ENCODE peak calls at places on chromosomes 12 and 14, in eight cellular contexts. I, T, Q, F, C, K, P and H are unnamed samples.
A peak's percentile ranks its signal among the peaks of the same experiment; 100 is the strongest.

GRCh38 chr12:87960557-87960956 is 68.6 kb downstream of the C12orf50 start:
- DNase-seq in F (no peak), I (no peak), P (no peak), K (no peak), Q (no peak), T (no peak), C (no peak), H (no peak)

GRCh38 chr14:72000907-72001306 is 68.7 kb downstream of the RGS6 start:
- DNase-seq in T (no peak), F (no peak), Q (no peak), K (no peak), C (no peak), I (no peak), P (no peak), H (no peak)

GRCh38 chr12:124494751-124495129 is 72.7 kb downstream of the NCOR2 start:
- DNase-seq in T (no peak), P (no peak), K (no peak), Q (no peak), F (no peak), C (no peak), I (no peak), H (no peak)

GRCh38 chr14:76465651-76466050 is 89.7 kb downstream of the ESRRB start:
- DNase-seq in P (no peak), I (no peak), Q (no peak), F (no peak), C (no peak), K (no peak), T (no peak), H (no peak)

GRCh38 chr12:120754792-120755191 is 29.2 kb downstream of the ACADS start:
- DNase-seq in F (no peak), C (no peak), K (no peak), P (no peak), I (no peak), Q (no peak), T (no peak), H (no peak)

GRCh38 chr14:98886982-98887381 is 385.0 kb downstream of the BCL11B start:
- DNase-seq in Q (no peak), F (no peak), T (no peak), I (no peak), P (peak; percentile 62), K (no peak), C (no peak), H (no peak)

GRCh38 chr12:46217686-46218508 is 50.9 kb downstream of the SLC38A1 start:
- DNase-seq in K (no peak), C (no peak), T (no peak), P (no peak), I (peak; percentile 34), F (no peak), Q (no peak), H (no peak)

GRCh38 chr14:101854366-101854765 is 92.9 kb downstream of the PPP2R5C start:
- DNase-seq in F (no peak), K (no peak), P (peak; percentile 9), Q (peak; percentile 21), I (no peak), C (no peak), T (no peak), H (no peak)

GRCh38 chr14:100076133-100076532 is 10.9 kb downstream of the EVL start:
- DNase-seq in F (peak; percentile 41), Q (peak; percentile 19), P (peak; percentile 56), C (no peak), T (peak; percentile 27), I (no peak), K (peak; percentile 23), H (no peak)

GRCh38 chr14:50762001-50762930 is 68.7 kb downstream of the NIN start:
- DNase-seq in K (peak; percentile 79), I (no peak), T (peak; percentile 37), F (peak; percentile 87), P (no peak), Q (no peak), C (no peak), H (no peak)

GRCh38 chr12:94379479-94380113 is 80.1 kb downstream of the CEP83 start:
- DNase-seq in K (no peak), F (no peak), C (no peak), T (no peak), P (no peak), Q (no peak), I (no peak), H (no peak)

GRCh38 chr14:51463461-51463860 is 188.2 kb upstream of the FRMD6 start:
- DNase-seq in I (no peak), C (no peak), Q (no peak), F (no peak), K (no peak), P (no peak), T (no peak), H (no peak)

GRCh38 chr12:14896477-14897184 is 11.0 kb upstream of the MGP start:
- DNase-seq in K (peak; percentile 67), I (no peak), C (no peak), T (peak; percentile 98), F (no peak), P (no peak), Q (no peak), H (no peak)

GRCh38 chr14:91315844-91316267 is 71.4 kb upstream of the GPR68 start:
- DNase-seq in C (no peak), Q (no peak), F (no peak), P (no peak), T (no peak), K (no peak), I (peak; percentile 46), H (peak; percentile 78)

GRCh38 chr12:120316798-120317257 is 10.8 kb downstream of the PLA2G1B start:
- DNase-seq in P (peak; percentile 31), Q (no peak), T (no peak), K (no peak), I (no peak), F (no peak), C (no peak), H (no peak)

GRCh38 chr12:31234955-31235867 is 90.7 kb downstream of the SINHCAF start:
- DNase-seq in Q (peak; percentile 57), T (peak; percentile 20), K (peak; percentile 35), I (peak; percentile 56), F (peak; percentile 38), P (peak; percentile 20), C (no peak), H (no peak)

GRCh38 chr12:4450551-4451112 is 5.0 kb upstream of the FGF6 start:
- DNase-seq in P (peak; percentile 20), F (no peak), I (no peak), C (no peak), K (no peak), T (no peak), Q (no peak), H (no peak)

GRCh38 chr12:53506450-53506785 is 866 bp downstream of the NPFF start:
- DNase-seq in Q (no peak), K (no peak), F (no peak), T (no peak), P (no peak), C (no peak), I (no peak), H (no peak)

GRCh38 chr12:111766608-111767361 is at the start of gene ALDH2:
- DNase-seq in I (peak; percentile 83), K (peak; percentile 40), C (peak; percentile 78), T (peak; percentile 47), Q (peak; percentile 80), F (no peak), P (no peak), H (peak; percentile 60)
- TF ChIP-seq CTCF in I (peak; percentile 23), K (no peak), C (no peak), T (no peak), Q (no peak), F (peak; percentile 14), P (no peak), H (no peak)

GRCh38 chr14:20615996-20616395 is 24.8 kb upstream of the RNASE12 start:
- DNase-seq in Q (no peak), F (no peak), K (no peak), C (no peak), T (no peak), I (no peak), P (no peak), H (no peak)

GRCh38 chr14:20612403-20612802 is 21.2 kb upstream of the RNASE12 start:
- DNase-seq in T (no peak), C (no peak), Q (no peak), K (no peak), I (no peak), F (no peak), P (no peak), H (no peak)

GRCh38 chr14:20614038-20614840 is 23.1 kb upstream of the RNASE12 start:
- DNase-seq in T (peak; percentile 25), C (no peak), K (no peak), Q (peak; percentile 26), I (no peak), P (no peak), F (no peak), H (no peak)

GRCh38 chr14:20611277-20611676 is 20.1 kb upstream of the RNASE12 start:
- DNase-seq in P (no peak), Q (no peak), K (no peak), T (no peak), F (no peak), I (no peak), C (no peak), H (no peak)

DNA sequence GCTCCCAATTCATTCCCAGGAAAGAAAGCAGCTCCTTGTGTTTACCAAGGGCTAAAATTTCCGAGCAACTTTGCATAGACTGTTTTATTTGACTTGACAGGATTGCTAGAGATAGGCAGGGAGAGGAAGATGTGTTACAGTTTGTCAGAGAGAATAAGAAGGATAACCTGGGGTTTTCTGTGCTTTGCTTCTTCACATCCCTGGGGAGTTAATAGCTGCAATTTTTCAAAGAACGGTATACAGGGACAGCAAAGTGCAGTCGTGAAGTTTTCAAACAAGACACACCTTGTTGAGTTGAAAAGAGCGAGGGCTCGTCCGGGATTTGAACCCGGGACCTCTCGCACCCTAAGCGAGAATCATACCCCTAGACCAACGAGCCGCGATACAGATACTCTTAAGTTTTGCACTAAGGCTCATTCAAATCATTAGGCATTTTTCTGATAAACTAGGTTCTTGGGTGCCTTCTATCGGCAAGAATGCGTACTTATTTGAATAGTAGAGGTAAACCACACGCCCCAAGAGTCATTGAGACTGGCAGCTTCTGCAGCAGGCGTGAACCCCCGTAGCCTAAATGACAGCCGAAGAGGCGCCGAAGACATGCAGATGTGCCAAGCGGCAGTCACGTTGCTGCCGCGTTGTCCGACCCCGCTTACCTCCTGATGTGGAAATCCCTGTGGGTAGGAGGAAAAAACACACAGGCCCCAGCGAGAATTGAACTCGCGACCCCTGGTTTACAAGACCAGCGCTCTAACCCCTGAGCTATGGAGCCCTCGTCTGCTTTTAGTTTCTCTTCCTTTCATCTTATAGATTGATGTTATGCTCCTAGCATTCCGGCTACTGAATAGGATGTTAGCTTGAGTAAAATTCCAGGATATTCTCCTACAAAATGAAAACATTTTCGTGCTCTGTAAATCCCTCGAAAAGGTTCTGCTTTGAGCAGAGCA is 22.2 kb upstream of the RNASE12 start:
- DNase-seq in Q (peak; percentile 76), T (peak; percentile 99), F (peak; percentile 100), C (peak; percentile 85), P (peak; percentile 97), I (peak; percentile 82), K (peak; percentile 99), H (peak; percentile 62)
- TF ChIP-seq CTCF in Q (peak; percentile 96), T (peak; percentile 76), F (peak; percentile 87), C (peak; percentile 59), P (peak; percentile 81), I (peak; percentile 69), K (peak; percentile 72), H (no peak)

GRCh38 chr14:79809849-79810612 is 401.3 kb downstream of the DIO2 start:
- DNase-seq in C (no peak), I (no peak), T (no peak), F (no peak), Q (no peak), P (no peak), K (no peak), H (no peak)
- TF ChIP-seq CTCF in C (no peak), I (no peak), T (no peak), F (peak; percentile 28), Q (peak; percentile 26), P (no peak), K (no peak), H (no peak)

GRCh38 chr12:52023976-52024688 is 17.4 kb downstream of the TAMALIN start:
- DNase-seq in K (no peak), F (no peak), T (no peak), I (no peak), P (no peak), Q (no peak), C (no peak), H (no peak)
- TF ChIP-seq CTCF in K (no peak), F (peak; percentile 62), T (no peak), I (peak; percentile 23), P (no peak), Q (peak; percentile 33), C (peak; percentile 17), H (peak; percentile 33)